ENCODE peak calls at places on chromosomes 12 and 14, in ten cellular contexts. I, G, B, L, D, A, H, K, J and S are unnamed samples.

GRCh38 chr14:82192387-82192786 is 658.7 kb upstream of the SEL1L start:
- DNase-seq in G (no peak), I (no peak), K (no peak), B (no peak), J (no peak), L (no peak), A (no peak), H (no peak), D (no peak), S (no peak)

GRCh38 chr14:63432228-63432627 is 110.9 kb downstream of the PPP2R5E start:
- DNase-seq in B (no peak), L (no peak), G (no peak), I (no peak), D (no peak), A (no peak), H (no peak), K (no peak), J (no peak), S (no peak)

GRCh38 chr14:92903359-92903758 is 19.6 kb upstream of the CHGA start:
- DNase-seq in G (no peak), L (no peak), A (no peak), K (peak; percentile 7), B (no peak), D (no peak), I (no peak), J (no peak), H (no peak), S (no peak)

GRCh38 chr12:52003016-52003550 is 3.7 kb upstream of the TAMALIN start:
- DNase-seq in D (no peak), I (no peak), H (no peak), A (no peak), J (no peak), G (no peak), B (no peak), L (no peak), K (no peak), S (no peak)

GRCh38 chr12:103884316-103884715 is 43.3 kb upstream of the NT5DC3 start:
- DNase-seq in L (peak; percentile 13), G (peak; percentile 30), D (no peak), K (peak; percentile 14), H (no peak), J (no peak), I (no peak), B (no peak), A (no peak), S (no peak)

GRCh38 chr12:94057262-94058151 is 90.9 kb upstream of the PLXNC1 start:
- DNase-seq in A (peak; percentile 86), D (no peak), L (no peak), K (no peak), G (no peak), I (no peak), B (no peak), J (no peak), H (no peak), S (no peak)

GRCh38 chr12:122042910-122043309 is 21.2 kb downstream of the BCL7A start:
- DNase-seq in D (no peak), L (no peak), B (no peak), J (no peak), I (no peak), K (no peak), H (no peak), A (no peak), G (no peak), S (no peak)

GRCh38 chr14:63418020-63418419 is 99.3 kb upstream of the GPHB5 start:
- DNase-seq in I (no peak), K (no peak), B (no peak), L (no peak), G (no peak), A (no peak), H (no peak), J (no peak), D (no peak), S (no peak)

GRCh38 chr12:8948711-8949524 is 527 bp downstream of the M6PR start:
- DNase-seq in L (no peak), J (no peak), B (no peak), G (no peak), H (peak; percentile 6), D (no peak), A (peak; percentile 7), K (no peak), I (peak; percentile 48), S (no peak)

GRCh38 chr12:52496054-52496453 is 3.0 kb upstream of the KRT6A start:
- DNase-seq in B (no peak), L (no peak), H (no peak), G (no peak), K (no peak), I (no peak), J (no peak), D (no peak), A (no peak), S (no peak)

GRCh38 chr14:98847520-98848468 is 424.2 kb downstream of the BCL11B start:
- DNase-seq in I (no peak), A (peak; percentile 15), D (no peak), G (no peak), J (no peak), B (no peak), L (no peak), H (no peak), K (no peak), S (no peak)

GRCh38 chr12:2300886-2301285 is 248.1 kb downstream of the CACNA1C start:
- DNase-seq in G (no peak), H (no peak), A (no peak), J (no peak), D (no peak), I (no peak), L (no peak), K (no peak), B (no peak), S (no peak)

GRCh38 chr14:101072531-101072930 is 169.0 kb upstream of the RTL1 start:
- DNase-seq in A (no peak), K (no peak), G (no peak), L (no peak), I (peak; percentile 45), D (no peak), J (no peak), H (peak; percentile 38), B (no peak), S (no peak)

GRCh38 chr14:20614038-20614840 is 23.1 kb upstream of the RNASE12 start:
- DNase-seq in L (no peak), H (no peak), B (no peak), K (no peak), D (no peak), G (peak; percentile 15), J (no peak), I (peak; percentile 69), A (no peak), S (no peak)

GRCh38 chr14:101884537-101885253 is 79.7 kb upstream of the DYNC1H1 start:
- DNase-seq in J (no peak), G (no peak), I (no peak), K (no peak), L (no peak), D (no peak), A (no peak), H (no peak), B (no peak), S (no peak)

GRCh38 chr12:114685320-114685781 is 1.4 kb upstream of the TBX3 start:
- DNase-seq in I (peak; percentile 62), D (no peak), H (no peak), L (no peak), J (no peak), G (no peak), A (no peak), K (no peak), B (peak; percentile 23), S (no peak)

GRCh38 chr14:67411820-67412421 is at the start of gene PLEK2:
- DNase-seq in G (peak; percentile 90), K (peak; percentile 34), I (peak; percentile 67), H (no peak), L (peak; percentile 5), B (peak; percentile 42), D (no peak), J (no peak), A (no peak), S (peak; percentile 81)

GRCh38 chr14:20732950-20733650 is 12.6 kb upstream of the EDDM3A start:
- DNase-seq in K (no peak), J (no peak), I (no peak), G (no peak), B (no peak), D (no peak), A (no peak), L (no peak), H (no peak), S (no peak)

GRCh38 chr14:104011824-104012517 is 69.6 kb upstream of the RD3L start:
- DNase-seq in L (no peak), I (no peak), K (no peak), A (no peak), B (no peak), D (no peak), J (no peak), H (no peak), G (peak; percentile 28), S (no peak)

GRCh38 chr12:94873368-94874085 is 130.0 kb downstream of the NDUFA12 start:
- DNase-seq in L (no peak), B (peak; percentile 27), J (no peak), K (no peak), H (peak; percentile 51), A (no peak), D (no peak), G (peak; percentile 46), I (peak; percentile 75), S (no peak)

GRCh38 chr12:89499857-89500256 is 24.7 kb downstream of the GALNT4 start:
- DNase-seq in A (no peak), H (no peak), J (no peak), D (no peak), K (no peak), B (no peak), L (no peak), I (no peak), G (no peak), S (no peak)

GRCh38 chr14:83217492-83217891 is 1683.8 kb upstream of the SEL1L start:
- DNase-seq in K (no peak), B (no peak), L (no peak), A (no peak), G (no peak), H (no peak), I (no peak), D (no peak), J (no peak), S (no peak)

GRCh38 chr12:123832052-123832451 is 70.0 kb downstream of the DNAH10 start:
- DNase-seq in A (no peak), D (no peak), H (no peak), G (no peak), I (no peak), L (no peak), K (no peak), J (no peak), B (no peak), S (no peak)

GRCh38 chr12:49094104-49094948 is at the start of gene DHH:
- DNase-seq in I (peak; percentile 82), A (no peak), J (no peak), B (peak; percentile 40), D (no peak), G (peak; percentile 32), K (no peak), L (no peak), H (peak; percentile 32), S (no peak)

GRCh38 chr12:95351745-95352144 is 122.2 kb upstream of the METAP2 start:
- DNase-seq in B (no peak), A (peak; percentile 31), D (no peak), J (no peak), L (no peak), I (no peak), K (no peak), G (no peak), H (no peak), S (no peak)

GRCh38 chr14:33805593-33805992 is 145.3 kb downstream of the EGLN3 start:
- DNase-seq in G (no peak), A (no peak), I (no peak), D (peak; percentile 33), B (no peak), H (no peak), J (peak; percentile 70), K (no peak), L (no peak), S (no peak)

GRCh38 chr14:21974741-21975140 is 301.1 kb upstream of the OR4E1 start:
- DNase-seq in B (no peak), H (no peak), A (no peak), L (no peak), G (no peak), J (no peak), I (no peak), D (no peak), K (no peak), S (no peak)

GRCh38 chr14:45070215-45070614 is 13.7 kb upstream of the PRPF39 start:
- DNase-seq in H (no peak), A (no peak), G (no peak), D (no peak), B (no peak), L (no peak), K (no peak), J (no peak), I (no peak), S (no peak)